ENCODE peak calls at places on chromosomes 2 and 18, in nine cellular contexts. X, Y, S, A, B, F, H, M and G are unnamed samples.

GRCh38 chr2:97995026-97995733 is 568 bp downstream of the TMEM131 start:
- DNase-seq in X (peak), Y (no peak), S (peak), A (peak), B (no peak), F (peak), H (peak), M (peak), G (no peak)

GRCh38 chr2:157334335-157334734 is 8.7 kb upstream of the ERMN start:
- DNase-seq in X (no peak), Y (no peak), S (no peak), A (no peak), B (no peak), F (no peak), H (no peak), M (no peak), G (no peak)

GRCh38 chr2:233856184-233856583 is 1.8 kb upstream of the HJURP start:
- DNase-seq in X (no peak), Y (no peak), S (no peak), A (no peak), B (no peak), F (no peak), H (no peak), M (peak), G (no peak)

GRCh38 chr18:58316943-58317342 is 272.9 kb downstream of the NEDD4L start:
- DNase-seq in X (no peak), Y (no peak), S (no peak), A (no peak), B (no peak), F (no peak), H (no peak), M (no peak), G (no peak)

GRCh38 chr18:58310517-58310916 is 266.5 kb downstream of the NEDD4L start:
- DNase-seq in X (no peak), Y (no peak), S (no peak), A (peak), B (no peak), F (peak), H (no peak), M (no peak), G (no peak)

GRCh38 chr2:200812122-200813022 is 662 bp downstream of the BZW1 start:
- DNase-seq in X (peak), Y (peak), S (peak), A (peak), B (no peak), F (peak), H (peak), M (peak), G (peak)

GRCh38 chr2:111617804-111618576 is 266.0 kb downstream of the ANAPC1 start:
- DNase-seq in X (no peak), Y (no peak), S (no peak), A (no peak), B (peak), F (no peak), H (no peak), M (no peak), G (no peak)

GRCh38 chr2:235050992-235051351 is 99.2 kb downstream of the SH3BP4 start:
- DNase-seq in X (peak), Y (peak), S (no peak), A (peak), B (peak), F (peak), H (peak), M (peak), G (no peak)

GRCh38 chr2:240873098-240873788 is 4.6 kb downstream of the AGXT start:
- DNase-seq in X (peak), Y (no peak), S (no peak), A (no peak), B (no peak), F (no peak), H (peak), M (no peak), G (no peak)

GRCh38 chr18:32975166-32975441 is 202.3 kb upstream of the KLHL14 start:
- DNase-seq in X (no peak), Y (no peak), S (no peak), A (no peak), B (no peak), F (no peak), H (no peak), M (no peak), G (no peak)

GRCh38 chr2:27435628-27436027 is 6.6 kb upstream of the KRTCAP3 start:
- DNase-seq in X (no peak), Y (no peak), S (no peak), A (no peak), B (no peak), F (no peak), H (no peak), M (no peak), G (no peak)

GRCh38 chr2:69720922-69721491 is 20.9 kb upstream of the ANXA4 start:
- DNase-seq in X (no peak), Y (no peak), S (no peak), A (no peak), B (no peak), F (no peak), H (peak), M (no peak), G (no peak)

GRCh38 chr2:226478121-226478809 is 321.4 kb downstream of the IRS1 start:
- DNase-seq in X (peak), Y (peak), S (no peak), A (peak), B (no peak), F (peak), H (no peak), M (peak), G (peak)

GRCh38 chr18:58309610-58310239 is 265.7 kb downstream of the NEDD4L start:
- DNase-seq in X (no peak), Y (no peak), S (no peak), A (no peak), B (no peak), F (no peak), H (no peak), M (no peak), G (no peak)

GRCh38 chr2:71423817-71424420 is 29.4 kb upstream of the DYSF start:
- DNase-seq in X (no peak), Y (no peak), S (no peak), A (no peak), B (no peak), F (no peak), H (no peak), M (no peak), G (no peak)

GRCh38 chr2:170170281-170171035 is 7.5 kb upstream of the MYO3B start:
- DNase-seq in X (no peak), Y (no peak), S (no peak), A (no peak), B (no peak), F (peak), H (no peak), M (no peak), G (no peak)

GRCh38 chr2:88038263-88039105 is 17.1 kb downstream of the KRCC1 start:
- DNase-seq in X (no peak), Y (no peak), S (no peak), A (no peak), B (peak), F (peak), H (no peak), M (no peak), G (no peak)

GRCh38 chr2:32865399-32866068 is 81.2 kb upstream of the LTBP1 start:
- DNase-seq in X (no peak), Y (peak), S (no peak), A (no peak), B (peak), F (no peak), H (no peak), M (no peak), G (no peak)

GRCh38 chr2:3585239-3586109 is 9.4 kb upstream of the COLEC11 start:
- DNase-seq in X (peak), Y (no peak), S (no peak), A (peak), B (no peak), F (peak), H (peak), M (no peak), G (no peak)

GRCh38 chr2:197255550-197255949 is 55.0 kb downstream of the ANKRD44 start:
- DNase-seq in X (peak), Y (peak), S (peak), A (peak), B (no peak), F (peak), H (peak), M (peak), G (peak)

GRCh38 chr2:231353469-231353868 is 42.0 kb upstream of the B3GNT7 start:
- DNase-seq in X (no peak), Y (no peak), S (no peak), A (no peak), B (no peak), F (no peak), H (no peak), M (no peak), G (no peak)

GRCh38 chr2:172311921-172312345 is 115.5 kb upstream of the ITGA6 start:
- DNase-seq in X (peak), Y (no peak), S (no peak), A (peak), B (no peak), F (no peak), H (no peak), M (no peak), G (no peak)

GRCh38 chr2:177799531-177799930 is 273.0 kb downstream of the PDE11A start:
- DNase-seq in X (no peak), Y (no peak), S (no peak), A (no peak), B (no peak), F (peak), H (peak), M (peak), G (peak)

GRCh38 chr18:10440874-10441273 is 13.6 kb upstream of the APCDD1 start:
- DNase-seq in X (no peak), Y (no peak), S (no peak), A (no peak), B (no peak), F (no peak), H (no peak), M (no peak), G (no peak)

GRCh38 chr2:190452433-190452832 is 44.3 kb downstream of the MFSD6 start:
- DNase-seq in X (no peak), Y (no peak), S (no peak), A (no peak), B (no peak), F (no peak), H (no peak), M (no peak), G (no peak)

GRCh38 chr2:70861774-70862644 is 26.4 kb upstream of the CD207 start:
- DNase-seq in X (peak), Y (peak), S (peak), A (peak), B (peak), F (peak), H (peak), M (peak), G (peak)

GRCh38 chr2:217956895-217957457 is 45.8 kb downstream of the TNS1 start:
- DNase-seq in X (peak), Y (no peak), S (no peak), A (peak), B (no peak), F (no peak), H (no peak), M (no peak), G (no peak)
- H3K27ac ChIP-seq in X (peak), Y (no peak), S (no peak), A (no peak), B (no peak), F (no peak), H (no peak), M (no peak), G (no peak)

DNA sequence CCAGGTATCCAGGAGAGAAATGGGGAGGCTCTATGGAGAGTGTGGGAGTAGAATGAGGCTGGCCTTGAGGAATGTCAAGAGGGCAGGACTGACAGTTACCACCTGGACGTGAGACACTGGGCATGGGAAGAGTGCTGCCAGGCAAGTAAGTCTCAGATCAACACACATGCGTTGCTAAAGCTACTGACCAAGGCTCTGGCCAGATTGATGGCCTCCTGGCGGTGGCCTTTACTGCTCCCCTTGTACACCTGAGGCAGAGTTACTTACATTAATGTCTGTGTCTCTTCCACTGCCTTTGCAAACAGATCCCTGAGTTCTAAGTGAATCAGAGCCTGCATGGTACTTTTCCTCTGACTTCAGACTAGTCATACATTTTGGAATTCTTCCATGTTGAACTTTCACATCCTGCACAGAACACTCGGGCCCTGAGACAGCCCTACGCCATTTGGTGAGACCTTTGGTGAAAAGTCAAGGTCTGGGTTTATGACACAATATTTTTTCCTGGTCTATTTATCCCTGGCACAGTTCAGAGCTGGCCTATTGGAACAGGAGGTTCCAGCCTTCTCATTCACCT is 398.8 kb upstream of the TRIB2 start:
- DNase-seq in X (peak), Y (peak), S (no peak), A (no peak), B (peak), F (peak), H (no peak), M (no peak), G (no peak)
- H3K27ac ChIP-seq in X (peak), Y (peak), S (no peak), A (no peak), B (peak), F (peak), H (no peak), M (no peak), G (no peak)

GRCh38 chr2:26018184-26018716 is 15.6 kb upstream of the RAB10 start:
- DNase-seq in X (peak), Y (peak), S (no peak), A (peak), B (peak), F (peak), H (peak), M (peak), G (peak)
- H3K27ac ChIP-seq in X (no peak), Y (no peak), S (no peak), A (peak), B (peak), F (peak), H (peak), M (no peak), G (no peak)

GRCh38 chr2:10296142-10296541 is 6.6 kb upstream of the HPCAL1 start:
- DNase-seq in X (no peak), Y (no peak), S (no peak), A (no peak), B (no peak), F (no peak), H (no peak), M (no peak), G (no peak)
- H3K27ac ChIP-seq in X (no peak), Y (no peak), S (no peak), A (no peak), B (no peak), F (no peak), H (peak), M (no peak), G (no peak)

GRCh38 chr2:109255594-109255993 is 126.6 kb downstream of the SH3RF3 start:
- DNase-seq in X (peak), Y (no peak), S (no peak), A (no peak), B (no peak), F (no peak), H (no peak), M (no peak), G (no peak)
- H3K27ac ChIP-seq in X (no peak), Y (no peak), S (no peak), A (no peak), B (no peak), F (no peak), H (no peak), M (no peak), G (no peak)

GRCh38 chr2:38875576-38876367 is at the start of the genes DHX57 and MORN2:
- DNase-seq in X (peak), Y (peak), S (peak), A (peak), B (no peak), F (peak), H (peak), M (peak), G (peak)

GRCh38 chr2:38875227-38875575 is 533 bp downstream of the DHX57 start:
- DNase-seq in X (no peak), Y (no peak), S (no peak), A (no peak), B (no peak), F (no peak), H (no peak), M (no peak), G (no peak)

GRCh38 chr2:38873763-38874162 is 2.0 kb downstream of the DHX57 start:
- DNase-seq in X (no peak), Y (no peak), S (no peak), A (no peak), B (no peak), F (no peak), H (no peak), M (no peak), G (no peak)

GRCh38 chr2:38871432-38871831 is 4.3 kb downstream of the DHX57 start:
- DNase-seq in X (no peak), Y (no peak), S (no peak), A (no peak), B (no peak), F (no peak), H (no peak), M (no peak), G (no peak)

GRCh38 chr2:38876407-38876806 is 631 bp downstream of the MORN2 start:
- DNase-seq in X (no peak), Y (no peak), S (no peak), A (no peak), B (no peak), F (no peak), H (peak), M (peak), G (no peak)
- H3K27ac ChIP-seq in X (peak), Y (no peak), S (peak), A (no peak), B (peak), F (no peak), H (no peak), M (no peak), G (no peak)

GRCh38 chr2:207090389-207090788 is 75.4 kb downstream of the KLF7 start:
- DNase-seq in X (no peak), Y (no peak), S (no peak), A (no peak), B (no peak), F (no peak), H (no peak), M (no peak), G (no peak)
- H3K27ac ChIP-seq in X (no peak), Y (no peak), S (no peak), A (peak), B (no peak), F (no peak), H (peak), M (no peak), G (no peak)

GRCh38 chr2:26274058-26274613 is 29.4 kb downstream of the HADHB start:
- DNase-seq in X (peak), Y (no peak), S (no peak), A (peak), B (peak), F (peak), H (no peak), M (no peak), G (no peak)

GRCh38 chr2:26270363-26270762 is 25.6 kb downstream of the HADHB start:
- DNase-seq in X (no peak), Y (no peak), S (no peak), A (no peak), B (no peak), F (no peak), H (no peak), M (no peak), G (no peak)

GRCh38 chr2:26269571-26270170 is 24.9 kb downstream of the HADHB start:
- DNase-seq in X (no peak), Y (no peak), S (no peak), A (no peak), B (no peak), F (no peak), H (no peak), M (no peak), G (no peak)

GRCh38 chr2:26273501-26273900 is 28.8 kb downstream of the HADHB start:
- DNase-seq in X (no peak), Y (no peak), S (no peak), A (no peak), B (no peak), F (no peak), H (no peak), M (no peak), G (no peak)

GRCh38 chr2:26268184-26268583 is 23.4 kb downstream of the HADHB start:
- DNase-seq in X (no peak), Y (no peak), S (no peak), A (no peak), B (no peak), F (no peak), H (no peak), M (no peak), G (no peak)
- H3K27ac ChIP-seq in X (no peak), Y (no peak), S (no peak), A (no peak), B (no peak), F (no peak), H (no peak), M (no peak), G (no peak)